ENCODE peak calls at places on chromosomes 3 and 15, in nine cellular contexts. One of them, this sample, is unnamed.

GRCh38 chr3:170563712-170564423 is 22.0 kb downstream of the SLC7A14 start:
- DNase-seq in NCI-H2081: no peak
- DNase-seq in spleen: no peak
- DNase-seq in amygdala: no peak
- DNase-seq in foreskin fibroblast: peak
- DNase-seq in osteocyte: no peak
- DNase-seq in AG10803: peak
- DNase-seq in retina: no peak
- DNase-seq in iris pigment epithelial cell: peak
- DNase-seq in this sample: peak

GRCh38 chr3:157182879-157183278 is 22.9 kb upstream of the CCNL1 start:
- DNase-seq in retina: no peak
- DNase-seq in spleen: no peak
- DNase-seq in AG10803: no peak
- DNase-seq in NCI-H2081: no peak
- DNase-seq in osteocyte: no peak
- DNase-seq in foreskin fibroblast: peak
- DNase-seq in iris pigment epithelial cell: peak
- DNase-seq in amygdala: no peak
- DNase-seq in this sample: no peak

GRCh38 chr15:65979316-65979715 is 110.0 kb downstream of the RAB11A start:
- DNase-seq in foreskin fibroblast: peak
- DNase-seq in spleen: peak
- DNase-seq in amygdala: no peak
- DNase-seq in NCI-H2081: no peak
- DNase-seq in retina: peak
- DNase-seq in osteocyte: no peak
- DNase-seq in AG10803: no peak
- DNase-seq in iris pigment epithelial cell: peak
- DNase-seq in this sample: peak

GRCh38 chr3:27509376-27509775 is 25.2 kb upstream of the SLC4A7 start:
- DNase-seq in NCI-H2081: no peak
- DNase-seq in foreskin fibroblast: no peak
- DNase-seq in osteocyte: no peak
- DNase-seq in iris pigment epithelial cell: no peak
- DNase-seq in AG10803: no peak
- DNase-seq in retina: no peak
- DNase-seq in amygdala: no peak
- DNase-seq in spleen: no peak
- DNase-seq in this sample: no peak

GRCh38 chr3:58639001-58639400 is 27.6 kb downstream of the FAM3D start:
- DNase-seq in iris pigment epithelial cell: peak
- DNase-seq in osteocyte: no peak
- DNase-seq in AG10803: no peak
- DNase-seq in foreskin fibroblast: peak
- DNase-seq in NCI-H2081: no peak
- DNase-seq in amygdala: no peak
- DNase-seq in spleen: no peak
- DNase-seq in retina: no peak
- DNase-seq in this sample: no peak

GRCh38 chr3:114879059-114880031 is 267.7 kb downstream of the ZBTB20 start:
- DNase-seq in foreskin fibroblast: peak
- DNase-seq in iris pigment epithelial cell: peak
- DNase-seq in retina: no peak
- DNase-seq in spleen: no peak
- DNase-seq in AG10803: peak
- DNase-seq in amygdala: no peak
- DNase-seq in osteocyte: no peak
- DNase-seq in NCI-H2081: peak
- DNase-seq in this sample: peak

GRCh38 chr3:161042023-161042501 is 63.1 kb downstream of the B3GALNT1 start:
- DNase-seq in iris pigment epithelial cell: peak
- DNase-seq in osteocyte: no peak
- DNase-seq in foreskin fibroblast: peak
- DNase-seq in spleen: no peak
- DNase-seq in NCI-H2081: no peak
- DNase-seq in retina: no peak
- DNase-seq in AG10803: no peak
- DNase-seq in amygdala: no peak
- DNase-seq in this sample: no peak

GRCh38 chr15:59553879-59554735 is 57.5 kb upstream of the GCNT3 start:
- DNase-seq in AG10803: peak
- DNase-seq in amygdala: no peak
- DNase-seq in spleen: no peak
- DNase-seq in iris pigment epithelial cell: peak
- DNase-seq in osteocyte: no peak
- DNase-seq in retina: no peak
- DNase-seq in NCI-H2081: no peak
- DNase-seq in foreskin fibroblast: peak
- DNase-seq in this sample: peak

GRCh38 chr15:94327356-94327936 is 96.1 kb downstream of the MCTP2 start:
- DNase-seq in AG10803: peak
- DNase-seq in NCI-H2081: peak
- DNase-seq in iris pigment epithelial cell: peak
- DNase-seq in retina: peak
- DNase-seq in osteocyte: no peak
- DNase-seq in amygdala: no peak
- DNase-seq in foreskin fibroblast: peak
- DNase-seq in spleen: no peak
- DNase-seq in this sample: no peak

GRCh38 chr3:126435456-126436315 is 40.0 kb downstream of the ZXDC start:
- DNase-seq in amygdala: no peak
- DNase-seq in iris pigment epithelial cell: no peak
- DNase-seq in NCI-H2081: no peak
- DNase-seq in osteocyte: peak
- DNase-seq in foreskin fibroblast: no peak
- DNase-seq in AG10803: no peak
- DNase-seq in spleen: peak
- DNase-seq in retina: no peak
- DNase-seq in this sample: no peak

GRCh38 chr3:73508330-73508954 is 116.3 kb downstream of the PDZRN3 start:
- DNase-seq in retina: peak
- DNase-seq in AG10803: peak
- DNase-seq in foreskin fibroblast: peak
- DNase-seq in iris pigment epithelial cell: peak
- DNase-seq in osteocyte: no peak
- DNase-seq in amygdala: peak
- DNase-seq in spleen: no peak
- DNase-seq in NCI-H2081: peak
- DNase-seq in this sample: peak

GRCh38 chr3:129277829-129278271 is 820 bp upstream of the HMCES start:
- DNase-seq in amygdala: no peak
- DNase-seq in iris pigment epithelial cell: no peak
- DNase-seq in foreskin fibroblast: peak
- DNase-seq in NCI-H2081: peak
- DNase-seq in spleen: peak
- DNase-seq in osteocyte: no peak
- DNase-seq in retina: no peak
- DNase-seq in AG10803: no peak
- DNase-seq in this sample: no peak

GRCh38 chr15:66733976-66734375 is 31.9 kb downstream of the SMAD6 start:
- DNase-seq in spleen: no peak
- DNase-seq in foreskin fibroblast: no peak
- DNase-seq in AG10803: no peak
- DNase-seq in amygdala: peak
- DNase-seq in osteocyte: no peak
- DNase-seq in NCI-H2081: no peak
- DNase-seq in iris pigment epithelial cell: no peak
- DNase-seq in retina: no peak
- DNase-seq in this sample: peak

GRCh38 chr3:131007782-131008181 is 18.8 kb downstream of the ASTE1 start:
- DNase-seq in foreskin fibroblast: peak
- DNase-seq in spleen: no peak
- DNase-seq in retina: no peak
- DNase-seq in NCI-H2081: no peak
- DNase-seq in AG10803: peak
- DNase-seq in amygdala: no peak
- DNase-seq in osteocyte: no peak
- DNase-seq in iris pigment epithelial cell: peak
- DNase-seq in this sample: no peak

GRCh38 chr3:112302881-112303761 is 9.1 kb upstream of the SLC9C1 start:
- DNase-seq in retina: peak
- DNase-seq in foreskin fibroblast: peak
- DNase-seq in spleen: no peak
- DNase-seq in amygdala: no peak
- DNase-seq in AG10803: no peak
- DNase-seq in NCI-H2081: no peak
- DNase-seq in osteocyte: no peak
- DNase-seq in iris pigment epithelial cell: peak
- DNase-seq in this sample: no peak

GRCh38 chr3:58560771-58561311 is 16.4 kb downstream of the FAM107A start:
- DNase-seq in amygdala: no peak
- DNase-seq in retina: no peak
- DNase-seq in foreskin fibroblast: peak
- DNase-seq in spleen: no peak
- DNase-seq in osteocyte: peak
- DNase-seq in NCI-H2081: no peak
- DNase-seq in AG10803: peak
- DNase-seq in iris pigment epithelial cell: peak
- DNase-seq in this sample: peak

GRCh38 chr3:16130066-16130465 is 44.4 kb upstream of the GALNT15 start:
- DNase-seq in foreskin fibroblast: peak
- DNase-seq in AG10803: peak
- DNase-seq in iris pigment epithelial cell: peak
- DNase-seq in NCI-H2081: no peak
- DNase-seq in osteocyte: no peak
- DNase-seq in amygdala: no peak
- DNase-seq in spleen: no peak
- DNase-seq in retina: no peak
- DNase-seq in this sample: peak

GRCh38 chr15:51076142-51076897 is 18.4 kb downstream of the TNFAIP8L3 start:
- DNase-seq in retina: no peak
- DNase-seq in spleen: no peak
- DNase-seq in foreskin fibroblast: no peak
- DNase-seq in NCI-H2081: no peak
- DNase-seq in AG10803: no peak
- DNase-seq in iris pigment epithelial cell: no peak
- DNase-seq in amygdala: no peak
- DNase-seq in osteocyte: no peak
- DNase-seq in this sample: no peak

GRCh38 chr3:121957674-121958419 is 63.6 kb downstream of the SLC15A2 start:
- DNase-seq in AG10803: no peak
- DNase-seq in NCI-H2081: no peak
- DNase-seq in retina: no peak
- DNase-seq in iris pigment epithelial cell: no peak
- DNase-seq in foreskin fibroblast: no peak
- DNase-seq in spleen: no peak
- DNase-seq in osteocyte: no peak
- DNase-seq in amygdala: peak
- DNase-seq in this sample: no peak

GRCh38 chr3:172145287-172145686 is 105.9 kb downstream of the FNDC3B start:
- DNase-seq in amygdala: no peak
- DNase-seq in foreskin fibroblast: no peak
- DNase-seq in AG10803: no peak
- DNase-seq in NCI-H2081: no peak
- DNase-seq in spleen: no peak
- DNase-seq in osteocyte: no peak
- DNase-seq in iris pigment epithelial cell: no peak
- DNase-seq in retina: no peak
- DNase-seq in this sample: no peak

This sample was measured in stromal cell of bone marrow.